ENCODE peak calls at places on chromosomes 6 and 20, in nine cellular contexts. U is neural progenitor cell, L is GM23338, R is PC-3, Q is hepatocyte, W is MM.1S, Z is GM23248, G is SK-N-SH, H is HCT116. K is an unnamed sample. For H3K4me1 and H3K79me2, the result is how much of the 10 kb centered on the place peaks cover.

GRCh38 chr6:9628819-9629218 is 786.1 kb downstream of the TFAP2A start:
- DNase-seq in U (no peak), L (no peak), R (no peak), Q (no peak), W (no peak), Z (peak), G (no peak), H (no peak), K (no peak)

GRCh38 chr20:24017160-24017761 is 28.7 kb upstream of the GGTLC1 start:
- DNase-seq in U (no peak), L (no peak), R (peak), Q (no peak), W (no peak), Z (peak), G (no peak), H (no peak), K (no peak)

GRCh38 chr20:7516631-7517051 is 423.6 kb downstream of the HAO1 start:
- DNase-seq in U (no peak), L (no peak), R (no peak), Q (peak), W (no peak), Z (no peak), G (peak), H (no peak), K (no peak)

GRCh38 chr6:113464959-113465358 is 392.2 kb upstream of the MARCKS start:
- DNase-seq in U (no peak), L (no peak), R (peak), Q (peak), W (no peak), Z (peak), G (no peak), H (peak), K (no peak)

GRCh38 chr6:46867411-46867810 is 54.3 kb downstream of the ADGRF5 start:
- DNase-seq in U (no peak), L (no peak), R (peak), Q (no peak), W (no peak), Z (peak), G (no peak), H (no peak), K (no peak)

GRCh38 chr6:135291288-135292116 is 110.4 kb downstream of the MYB start:
- DNase-seq in U (no peak), L (no peak), R (no peak), Q (no peak), W (no peak), Z (peak), G (no peak), H (peak), K (no peak)

GRCh38 chr20:58433759-58434158 is 44.7 kb downstream of the VAPB start:
- DNase-seq in U (no peak), L (no peak), R (peak), Q (peak), W (no peak), Z (peak), G (no peak), H (no peak), K (no peak)

GRCh38 chr6:72704979-72705378 is 83.1 kb downstream of the KCNQ5 start:
- DNase-seq in U (peak), L (peak), R (peak), Q (no peak), W (no peak), Z (peak), G (peak), H (no peak), K (no peak)

GRCh38 chr6:132764370-132764769 is 6.7 kb upstream of the VNN2 start:
- DNase-seq in U (peak), L (peak), R (peak), Q (peak), W (no peak), Z (peak), G (no peak), H (no peak), K (no peak)

GRCh38 chr6:14880052-14880451 is 365.8 kb upstream of the JARID2 start:
- DNase-seq in U (no peak), L (no peak), R (no peak), Q (no peak), W (no peak), Z (no peak), G (no peak), H (no peak), K (no peak)

GRCh38 chr6:108616973-108617372 is 56.3 kb downstream of the FOXO3 start:
- DNase-seq in U (no peak), L (no peak), R (no peak), Q (no peak), W (no peak), Z (peak), G (no peak), H (no peak), K (no peak)

GRCh38 chr20:10642859-10643559 is 30.8 kb downstream of the JAG1 start:
- DNase-seq in U (no peak), L (no peak), R (no peak), Q (no peak), W (no peak), Z (no peak), G (no peak), H (no peak), K (no peak)

GRCh38 chr20:10641893-10642292 is 31.9 kb downstream of the JAG1 start:
- DNase-seq in U (no peak), L (no peak), R (no peak), Q (no peak), W (no peak), Z (no peak), G (no peak), H (no peak), K (no peak)

GRCh38 chr20:10639762-10640556 is 33.8 kb downstream of the JAG1 start:
- DNase-seq in U (peak), L (no peak), R (no peak), Q (no peak), W (no peak), Z (no peak), G (no peak), H (no peak), K (no peak)

GRCh38 chr20:10640897-10641296 is 32.9 kb downstream of the JAG1 start:
- DNase-seq in U (no peak), L (no peak), R (no peak), Q (no peak), W (no peak), Z (no peak), G (no peak), H (no peak), K (no peak)

GRCh38 chr20:10641467-10641866 is 32.3 kb downstream of the JAG1 start:
- DNase-seq in U (no peak), L (no peak), R (no peak), Q (no peak), W (no peak), Z (no peak), G (no peak), H (no peak), K (no peak)
- H3K4me1 ChIP-seq in U (under half), L (under half), R (under half), Q (under half), W (under half), Z (under half), G (under half), H (under half), K (under half)

GRCh38 chr6:42879372-42880239 is at the start of gene RPL7L1:
- DNase-seq in U (peak), L (peak), R (peak), Q (peak), W (peak), Z (peak), G (peak), H (peak), K (peak)
- H3K79me2 ChIP-seq in U (under half), L (under half), R (under half), Q (under half), W (under half), Z (under half), G (under half), H (under half), K (under half)

GRCh38 chr20:62362590-62362940 is 4.5 kb downstream of the LAMA5 start:
- DNase-seq in U (no peak), L (no peak), R (no peak), Q (peak), W (no peak), Z (no peak), G (no peak), H (no peak), K (no peak)

GRCh38 chr20:62360854-62361798 is 6.0 kb downstream of the LAMA5 start:
- DNase-seq in U (no peak), L (peak), R (peak), Q (peak), W (no peak), Z (no peak), G (no peak), H (no peak), K (no peak)

GRCh38 chr20:62363920-62364851 is 2.9 kb downstream of the LAMA5 start:
- DNase-seq in U (peak), L (peak), R (no peak), Q (peak), W (no peak), Z (no peak), G (no peak), H (no peak), K (no peak)

GRCh38 chr20:62362991-62363919 is 3.9 kb downstream of the LAMA5 start:
- DNase-seq in U (peak), L (peak), R (peak), Q (peak), W (no peak), Z (no peak), G (peak), H (no peak), K (peak)

GRCh38 chr20:62361799-62362589 is 5.1 kb downstream of the LAMA5 start:
- DNase-seq in U (peak), L (peak), R (peak), Q (peak), W (no peak), Z (no peak), G (no peak), H (peak), K (no peak)
- TF ChIP-seq EZH2phosphoT487 in U (no peak), L (no peak), R (no peak), Q (no peak), W (no peak), Z (no peak), G (no peak), H (no peak), K (no peak)

GRCh38 chr6:148868314-148868713 is 121.5 kb downstream of the UST start:
- DNase-seq in U (no peak), L (no peak), R (peak), Q (no peak), W (no peak), Z (peak), G (no peak), H (no peak), K (no peak)
- H3K4me1 ChIP-seq in U (under half), L (half or more), R (under half), Q (under half), W (under half), Z (under half), G (under half), H (under half), K (under half)

GRCh38 chr20:33727806-33728205 is 4.0 kb upstream of the ZNF341 start:
- DNase-seq in U (no peak), L (no peak), R (no peak), Q (no peak), W (no peak), Z (no peak), G (no peak), H (no peak), K (no peak)

GRCh38 chr20:33721391-33722140 is 1.5 kb upstream of the PXMP4 start:
- DNase-seq in U (no peak), L (no peak), R (no peak), Q (no peak), W (no peak), Z (no peak), G (no peak), H (no peak), K (no peak)

GRCh38 chr20:33727115-33727479 is 4.7 kb upstream of the ZNF341 start:
- DNase-seq in U (no peak), L (no peak), R (no peak), Q (no peak), W (no peak), Z (no peak), G (no peak), H (no peak), K (no peak)

GRCh38 chr20:33725607-33726264 is 5.6 kb upstream of the PXMP4 start:
- DNase-seq in U (no peak), L (no peak), R (no peak), Q (no peak), W (no peak), Z (no peak), G (no peak), H (no peak), K (no peak)

GRCh38 chr20:33724439-33725094 is 4.5 kb upstream of the PXMP4 start:
- DNase-seq in U (no peak), L (no peak), R (no peak), Q (no peak), W (no peak), Z (no peak), G (no peak), H (no peak), K (no peak)
- H3K79me2 ChIP-seq in U (under half), L (under half), R (under half), Q (under half), W (under half), Z (under half), G (under half), H (under half), K (under half)

K was measured in OCI-LY7.